ENCODE peak calls at places on chromosomes 7 and 10, in eight cellular contexts. U is substantia nigra; B is T-helper 1 cell; M is EL; O is DND-41; V is stimulated activated CD4-positive, alpha-beta T cell treated with anti-CD3 and anti-CD28 coated beads, Interleukin-1b, Interleukin-23, amount 100 ng/mL, for 24 hours; C is iris pigment epithelial cell; D is heart right ventricle. E is an unnamed sample.

GRCh38 chr10:21002097-21002878 is 105.2 kb upstream of the NEBL start:
- DNase-seq in M (no peak), O (no peak), U (no peak), V (no peak), D (no peak), C (peak; percentile 94), B (no peak), E (no peak)

GRCh38 chr7:157782041-157782440 is 445.2 kb downstream of the DNAJB6 start:
- DNase-seq in U (no peak), O (no peak), D (no peak), V (no peak), C (no peak), B (no peak), M (no peak), E (no peak)

GRCh38 chr7:47153076-47153475 is 428.8 kb downstream of the TNS3 start:
- DNase-seq in C (peak; percentile 98), V (no peak), B (no peak), U (no peak), D (peak; percentile 62), O (no peak), M (peak; percentile 97), E (no peak)

GRCh38 chr10:78572565-78572964 is 496.2 kb upstream of the ZMIZ1 start:
- DNase-seq in D (no peak), C (no peak), V (no peak), B (no peak), U (no peak), M (no peak), O (no peak), E (no peak)

GRCh38 chr10:103800789-103801540 is 54.4 kb downstream of the SH3PXD2A start:
- DNase-seq in M (peak; percentile 66), V (no peak), B (peak; percentile 12), D (no peak), C (peak; percentile 19), O (no peak), U (no peak), E (no peak)

GRCh38 chr10:91511549-91512330 is 101.6 kb downstream of the HECTD2 start:
- DNase-seq in D (no peak), V (no peak), U (no peak), B (no peak), M (peak; percentile 81), O (no peak), C (peak; percentile 94), E (no peak)

GRCh38 chr7:46385662-46386309 is 464.7 kb upstream of the IGFBP3 start:
- DNase-seq in B (no peak), U (no peak), O (no peak), M (peak; percentile 94), D (no peak), V (no peak), C (peak; percentile 88), E (no peak)

GRCh38 chr10:74415440-74415839 is 264.4 kb downstream of the ADK start:
- DNase-seq in M (no peak), V (no peak), B (no peak), C (no peak), O (no peak), D (no peak), U (no peak), E (no peak)

GRCh38 chr7:134662166-134662870 is 15.7 kb downstream of the BPGM start:
- DNase-seq in M (no peak), D (no peak), U (no peak), V (no peak), O (no peak), C (peak; percentile 53), B (no peak), E (no peak)

GRCh38 chr7:37921340-37921805 is 933 bp downstream of the EPDR1 start:
- DNase-seq in C (no peak), V (no peak), B (no peak), O (peak; percentile 76), D (no peak), M (no peak), U (no peak), E (peak; percentile 22)

GRCh38 chr10:117562896-117563737 is 20.6 kb downstream of the EMX2 start:
- DNase-seq in C (no peak), U (no peak), B (no peak), D (no peak), O (no peak), V (no peak), M (no peak), E (no peak)